ENCODE peak calls at places on chromosomes 16 and 17, in six cellular contexts. H, E, A, N, O and F are unnamed samples.

GRCh38 chr16:72404299-72404698 is 232.3 kb upstream of the PMFBP1 start:
- DNase-seq in O (no peak), N (no peak), H (no peak), A (no peak), E (no peak), F (no peak)

GRCh38 chr17:58337126-58337599 is 8.6 kb upstream of the TSPOAP1 start:
- DNase-seq in H (peak; percentile 72), E (no peak), O (no peak), N (peak; percentile 62), A (peak; percentile 17), F (no peak)

GRCh38 chr16:57042157-57043111 is 49.9 kb upstream of the CPNE2 start:
- DNase-seq in A (no peak), H (no peak), O (no peak), N (no peak), E (no peak), F (no peak)

GRCh38 chr17:42101513-42102292 is 3.4 kb upstream of the ZNF385C start:
- DNase-seq in N (peak; percentile 89), H (peak; percentile 99), O (peak; percentile 88), A (peak; percentile 88), E (peak; percentile 78), F (peak; percentile 18)

GRCh38 chr17:48144976-48145798 is 37.6 kb downstream of the SNX11 start:
- DNase-seq in O (no peak), H (no peak), N (no peak), E (no peak), A (no peak), F (no peak)

GRCh38 chr17:3919123-3919624 is 2.9 kb upstream of the P2RX1 start:
- DNase-seq in H (no peak), O (no peak), A (no peak), N (no peak), E (peak; percentile 72), F (no peak)

GRCh38 chr17:78174870-78175642 is 6.7 kb downstream of the SYNGR2 start:
- DNase-seq in H (peak; percentile 91), E (no peak), N (no peak), O (no peak), A (peak; percentile 83), F (no peak)

GRCh38 chr16:75074920-75075687 is 41.5 kb downstream of the LDHD start:
- DNase-seq in O (no peak), E (no peak), A (no peak), H (no peak), N (no peak), F (no peak)

GRCh38 chr17:11140028-11140427 is 101.0 kb upstream of the SHISA6 start:
- DNase-seq in A (no peak), H (no peak), O (peak; percentile 51), E (peak; percentile 48), N (no peak), F (no peak)

GRCh38 chr16:34802848-34803599 is 1343.6 kb downstream of the TP53TG3F start:
- DNase-seq in N (no peak), A (no peak), E (no peak), H (no peak), O (no peak), F (no peak)

GRCh38 chr17:43723697-43724359 is 34.8 kb downstream of the SOST start:
- DNase-seq in O (no peak), E (peak; percentile 67), N (no peak), H (no peak), A (no peak), F (no peak)

GRCh38 chr16:53100889-53101288 is 46.1 kb downstream of the CHD9 start:
- DNase-seq in A (no peak), O (no peak), H (no peak), E (no peak), N (no peak), F (no peak)

GRCh38 chr16:66578596-66579531 is at the start of gene CMTM2:
- DNase-seq in O (no peak), A (peak; percentile 61), H (peak; percentile 61), N (no peak), E (no peak), F (no peak)

GRCh38 chr17:78214706-78215061 is 631 bp downstream of the BIRC5 start:
- DNase-seq in H (no peak), N (no peak), A (no peak), O (no peak), E (no peak), F (no peak)

GRCh38 chr16:68792465-68793324 is 50.6 kb upstream of the TANGO6 start:
- DNase-seq in O (no peak), E (no peak), H (no peak), N (no peak), A (peak; percentile 17), F (no peak)

GRCh38 chr16:87447323-87447722 is 45.5 kb downstream of the ZCCHC14 start:
- DNase-seq in E (no peak), H (no peak), A (no peak), N (no peak), O (no peak), F (no peak)

GRCh38 chr17:588519-588918 is 126.1 kb downstream of the VPS53 start:
- DNase-seq in N (no peak), H (no peak), O (no peak), A (no peak), E (no peak), F (no peak)

GRCh38 chr17:6019959-6020358 is 50.2 kb upstream of the WSCD1 start:
- DNase-seq in N (no peak), A (no peak), H (no peak), E (no peak), O (no peak), F (no peak)

GRCh38 chr16:29663020-29663828 is at the start of gene SPN:
- DNase-seq in E (no peak), H (peak; percentile 58), A (peak; percentile 28), O (no peak), N (peak; percentile 70), F (no peak)

DNA sequence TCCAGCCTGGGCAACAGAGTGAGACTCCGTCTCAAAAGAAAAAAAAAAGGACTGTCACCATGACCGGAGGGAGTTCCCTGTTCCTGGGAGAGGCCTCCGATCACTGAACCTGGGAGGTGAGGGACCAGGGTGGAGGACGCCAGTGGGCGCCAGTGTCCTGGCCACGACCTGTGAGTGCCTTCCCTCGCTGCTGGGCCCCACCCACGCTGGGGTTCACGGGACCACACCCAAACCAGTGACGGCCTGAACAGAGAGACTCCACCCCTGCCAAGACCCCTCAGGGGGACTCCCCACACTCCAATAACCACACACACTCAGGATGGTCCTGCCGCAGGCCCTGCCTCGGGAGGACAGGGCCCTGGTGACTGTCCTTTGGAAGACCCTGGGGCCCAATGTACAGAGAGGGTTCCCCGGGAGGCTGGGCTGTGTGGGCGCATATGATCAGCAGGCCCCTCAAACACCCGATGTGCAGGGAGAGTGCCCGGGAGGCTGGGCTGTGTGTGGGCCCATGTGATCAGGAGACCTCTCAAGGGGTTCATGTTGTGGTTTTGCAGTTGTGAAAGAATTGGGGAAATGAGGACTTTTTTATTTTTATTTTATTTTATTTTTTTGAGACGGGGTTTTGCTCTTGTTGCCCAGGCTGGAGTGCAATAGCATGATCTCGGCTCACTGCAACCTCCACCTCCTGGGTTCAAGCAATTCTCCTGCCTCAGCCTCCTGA is 26.6 kb downstream of the TPSD1 start:
- DNase-seq in O (no peak), E (no peak), H (no peak), N (no peak), A (no peak), F (no peak)
- H3K4me3 ChIP-seq in O (no peak overlapping the region), E (no peak overlapping the region), H (no peak overlapping the region), N (no peak overlapping the region), A (no peak overlapping the region), F (no peak overlapping the region)

GRCh38 chr17:7261377-7262191 is 694 bp downstream of the CLDN7 start:
- DNase-seq in H (peak; percentile 79), N (peak; percentile 79), A (peak; percentile 20), O (no peak), E (no peak), F (no peak)

GRCh38 chr17:7258731-7259554 is 3.3 kb downstream of the CLDN7 start:
- DNase-seq in O (no peak), E (no peak), N (peak; percentile 84), A (no peak), H (no peak), F (no peak)

GRCh38 chr17:7259555-7259889 is 2.8 kb downstream of the CLDN7 start:
- DNase-seq in H (no peak), E (no peak), A (no peak), N (no peak), O (no peak), F (no peak)

GRCh38 chr17:7260601-7261376 is 1.5 kb downstream of the CLDN7 start:
- DNase-seq in N (peak; percentile 93), H (peak; percentile 92), A (peak; percentile 94), E (no peak), O (no peak), F (no peak)

GRCh38 chr17:7260151-7260550 is 2.1 kb downstream of the CLDN7 start:
- DNase-seq in H (no peak), N (no peak), O (no peak), A (no peak), E (no peak), F (no peak)
- H3K27me3 ChIP-seq in H (peaks cover 36% of the 10 kb centered on the region), N (peaks cover 4% of the 10 kb centered on the region), O (no peaks in the 10 kb centered on the region), A (no peaks in the 10 kb centered on the region), E (peaks cover 44% of the 10 kb centered on the region), F (no peaks in the 10 kb centered on the region)

DNA sequence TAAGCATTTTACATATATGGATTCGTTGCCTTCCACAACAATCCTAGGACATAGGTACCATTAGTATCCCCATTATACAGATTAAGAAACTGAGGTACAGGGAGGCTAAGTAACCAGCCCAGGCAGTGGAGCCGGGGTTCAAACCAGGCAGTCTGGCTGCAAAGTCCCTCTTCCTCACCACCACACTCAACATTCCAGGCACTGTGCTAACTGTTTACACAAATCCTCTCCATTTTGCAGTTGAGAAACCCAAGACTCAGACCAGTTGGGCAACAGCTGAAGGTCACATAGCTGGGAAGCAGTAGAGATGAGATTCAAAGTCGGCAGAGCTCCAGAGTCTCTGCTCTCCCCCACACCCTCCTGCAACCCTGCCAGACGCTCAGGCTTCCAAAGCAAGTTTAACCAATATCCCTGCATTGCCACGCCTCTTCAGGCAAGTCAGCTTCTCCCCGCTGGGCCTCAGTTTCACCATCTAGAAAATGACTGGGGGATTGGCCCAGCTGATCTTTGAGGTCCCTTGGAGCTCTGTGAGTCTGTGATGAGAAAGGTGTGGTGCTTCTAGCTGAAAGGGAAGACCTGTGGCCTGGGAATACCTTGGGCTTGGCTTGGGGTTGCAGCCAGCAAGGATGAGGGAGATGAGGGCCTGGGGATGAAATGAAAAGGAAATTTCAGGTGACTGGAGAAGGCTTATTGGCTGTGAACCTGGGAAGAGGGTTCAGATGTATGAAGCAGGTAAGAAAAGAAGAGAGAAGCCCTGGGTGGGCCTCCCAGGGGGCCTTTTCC is 14.0 kb downstream of the CCR7 start:
- DNase-seq in O (peak; percentile 90), N (peak; percentile 80), H (peak; percentile 36), E (peak; percentile 86), A (no peak), F (no peak)
- H3K4me1 ChIP-seq in O (peaks cover 65% of the 10 kb centered on the region), N (peaks cover 72% of the 10 kb centered on the region), H (no peaks in the 10 kb centered on the region), E (peaks cover 36% of the 10 kb centered on the region), A (no peaks in the 10 kb centered on the region), F (no peaks in the 10 kb centered on the region)

DNA sequence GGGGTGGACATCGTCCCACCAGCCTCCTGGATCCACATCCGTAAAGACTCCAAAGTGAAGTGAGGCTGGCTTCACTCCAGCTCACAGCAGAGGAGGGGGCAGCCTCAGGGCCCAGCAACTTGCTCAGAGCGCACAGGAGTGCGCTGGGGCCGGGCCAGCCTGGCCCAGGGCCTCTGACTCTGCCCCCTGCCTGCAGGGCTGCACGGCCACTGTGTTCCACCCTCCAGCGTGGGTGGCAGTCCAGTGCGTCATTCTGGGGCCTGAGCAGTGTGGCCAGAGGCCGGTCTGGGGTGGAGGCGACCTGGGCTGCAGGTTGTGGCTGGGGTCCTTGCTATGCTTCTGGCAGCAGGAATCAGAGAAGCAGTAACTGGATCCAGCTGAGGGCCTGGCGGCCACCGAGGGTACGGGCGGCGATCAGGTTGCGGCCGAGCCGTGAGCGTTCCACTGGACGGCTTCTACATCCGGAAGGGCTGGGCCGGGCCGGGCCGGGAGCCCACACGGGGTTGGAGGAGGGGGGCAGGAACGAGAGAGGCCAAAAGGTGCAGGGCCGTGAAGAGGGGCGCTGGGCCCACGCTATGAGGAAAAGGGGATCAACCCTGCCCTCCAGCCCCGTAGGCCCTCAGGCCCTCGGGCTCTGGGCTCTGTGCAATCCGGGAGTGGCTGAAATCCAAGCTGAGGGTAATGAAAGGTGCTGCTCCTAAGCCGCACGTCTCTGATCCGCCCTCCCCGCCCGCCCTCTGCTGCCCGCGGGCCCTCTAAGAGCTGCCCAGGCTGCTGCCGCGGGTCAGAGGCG is at the start of gene FSCN2:
- DNase-seq in A (no peak), N (no peak), O (no peak), H (no peak), E (no peak), F (no peak)
- H3K4me3 ChIP-seq in A (no peak within 1 kb of the TSS), N (no peak within 1 kb of the TSS), O (no peak within 1 kb of the TSS), H (no peak within 1 kb of the TSS), E (no peak within 1 kb of the TSS), F (no peak within 1 kb of the TSS)